ENCODE peak calls at places on chromosomes 6 and 20, in four cellular contexts. Q is RPMI7951, X is astrocyte of the hippocampus, H is kidney tubule cell. M is an unnamed sample.
A peak's percentile ranks its signal among the peaks of the same experiment; 100 is the strongest.

GRCh38 chr6:72245565-72245964 is 359.2 kb downstream of the RIMS1 start:
- DNase-seq in H (no peak), Q (no peak), X (peak; percentile 47), M (no peak)

GRCh38 chr6:49969588-49969987 is at the start of gene DEFB113:
- DNase-seq in X (no peak), Q (no peak), H (no peak), M (no peak)

GRCh38 chr6:96675617-96676016 is 112.7 kb downstream of the FHL5 start:
- DNase-seq in H (no peak), X (peak; percentile 7), Q (no peak), M (no peak)

GRCh38 chr20:49460916-49461315 is 21.6 kb downstream of the KCNB1 start:
- DNase-seq in Q (peak; percentile 85), X (peak; percentile 92), H (peak; percentile 94), M (no peak)

GRCh38 chr6:56435754-56436153 is 188.4 kb upstream of the COL21A1 start:
- DNase-seq in Q (no peak), H (no peak), X (no peak), M (no peak)

GRCh38 chr20:997016-997415 is 5.1 kb downstream of the RSPO4 start:
- DNase-seq in Q (no peak), X (no peak), H (no peak), M (no peak)

GRCh38 chr6:72967329-72967728 is 258.0 kb downstream of the KHDC1L start:
- DNase-seq in X (no peak), Q (no peak), H (no peak), M (no peak)

GRCh38 chr20:23068283-23068682 is 17.8 kb downstream of the CD93 start:
- DNase-seq in X (no peak), Q (no peak), H (no peak), M (no peak)

GRCh38 chr6:109075934-109076333 is 18.7 kb downstream of the SESN1 start:
- DNase-seq in Q (no peak), X (no peak), H (peak; percentile 30), M (no peak)

GRCh38 chr6:102641426-102641825 is 1247.9 kb downstream of the GRIK2 start:
- DNase-seq in Q (no peak), H (no peak), X (no peak), M (no peak)

GRCh38 chr6:6333498-6333897 is 13.0 kb upstream of the F13A1 start:
- DNase-seq in H (peak; percentile 87), X (peak; percentile 79), Q (peak; percentile 30), M (no peak)

GRCh38 chr20:17225891-17226409 is 890 bp upstream of the PCSK2 start:
- DNase-seq in H (peak; percentile 28), X (peak; percentile 2), Q (no peak), M (no peak)

GRCh38 chr6:162344935-162345599 is 382.5 kb downstream of the PRKN start:
- DNase-seq in X (peak; percentile 16), H (peak; percentile 57), Q (peak; percentile 11), M (no peak)

GRCh38 chr6:13725570-13725969 is 13.9 kb upstream of the RANBP9 start:
- DNase-seq in H (peak; percentile 89), X (peak; percentile 61), Q (peak; percentile 58), M (no peak)

GRCh38 chr20:19860742-19861141 is 102.7 kb downstream of the RIN2 start:
- DNase-seq in H (peak; percentile 72), Q (no peak), X (no peak), M (no peak)

GRCh38 chr6:1761472-1761871 is 151.8 kb downstream of the FOXC1 start:
- DNase-seq in H (no peak), X (no peak), Q (peak; percentile 31), M (no peak)

GRCh38 chr20:43919686-43920403 is 5.2 kb downstream of the TOX2 start:
- DNase-seq in Q (peak; percentile 53), X (peak; percentile 29), H (no peak), M (no peak)

GRCh38 chr6:50998905-50999304 is 180.2 kb downstream of the TFAP2B start:
- DNase-seq in X (no peak), H (no peak), Q (no peak), M (no peak)

GRCh38 chr6:72621243-72622093 is at the start of gene KCNQ5:
- DNase-seq in Q (no peak), H (peak; percentile 25), X (peak; percentile 59), M (no peak)

GRCh38 chr6:21946298-21946783 is 350.5 kb downstream of the PRL start:
- DNase-seq in H (peak; percentile 99), Q (peak; percentile 82), X (peak; percentile 97), M (no peak)

M was measured in left colon.